ENCODE peak calls at places on chromosomes 6 and 20, in four cellular contexts. B is heart left ventricle, M is tibial artery, I is Peyer's patch. U is an unnamed sample.
A peak's percentile ranks its signal among the peaks of the same experiment; 100 is the strongest.

GRCh38 chr20:49505518-49505917 is 23.1 kb upstream of the KCNB1 start:
- DNase-seq in B (peak; percentile 51), M (no peak), I (no peak), U (no peak)

GRCh38 chr6:1029196-1029595 is 282.7 kb upstream of the FOXQ1 start:
- DNase-seq in B (no peak), M (no peak), I (no peak), U (no peak)

GRCh38 chr6:18391018-18391417 is 3.9 kb downstream of the RNF144B start:
- DNase-seq in B (no peak), M (no peak), I (no peak), U (no peak)

GRCh38 chr6:128275030-128275429 is 245.4 kb downstream of the PTPRK start:
- DNase-seq in B (no peak), M (no peak), I (no peak), U (no peak)

GRCh38 chr6:122709922-122710512 is 69.5 kb upstream of the FABP7 start:
- DNase-seq in B (no peak), M (no peak), I (no peak), U (no peak)

GRCh38 chr6:80744213-80744612 is 637.7 kb downstream of the BCKDHB start:
- DNase-seq in B (no peak), M (no peak), I (no peak), U (no peak)

GRCh38 chr6:17098538-17098937 is 3.3 kb upstream of the STMND1 start:
- DNase-seq in B (no peak), M (no peak), I (no peak), U (no peak)

GRCh38 chr6:5905431-5906339 is 101.0 kb downstream of the NRN1 start:
- DNase-seq in B (peak; percentile 87), M (peak; percentile 96), I (no peak), U (peak; percentile 59)

GRCh38 chr6:47741807-47742206 is 40.0 kb upstream of the OPN5 start:
- DNase-seq in B (peak; percentile 33), M (no peak), I (no peak), U (peak; percentile 40)

GRCh38 chr6:88266126-88266525 is 100.0 kb upstream of the CNR1 start:
- DNase-seq in B (no peak), M (no peak), I (no peak), U (no peak)

GRCh38 chr6:54737247-54737646 is 109.3 kb upstream of the FAM83B start:
- DNase-seq in B (no peak), M (no peak), I (no peak), U (no peak)

GRCh38 chr20:47676912-47677311 is 108.4 kb downstream of the SULF2 start:
- DNase-seq in B (no peak), M (no peak), I (no peak), U (no peak)

GRCh38 chr20:60999256-60999655 is 252.8 kb upstream of the CDH4 start:
- DNase-seq in B (no peak), M (no peak), I (no peak), U (no peak)

GRCh38 chr6:37289931-37290330 is 32.0 kb upstream of the TMEM217 start:
- DNase-seq in B (no peak), M (no peak), I (no peak), U (no peak)

GRCh38 chr20:62733250-62733842 is 24.7 kb downstream of the NTSR1 start:
- DNase-seq in B (no peak), M (no peak), I (no peak), U (peak; percentile 8)

GRCh38 chr6:132401120-132401940 is at the start of gene MOXD1:
- DNase-seq in B (peak; percentile 63), M (no peak), I (no peak), U (peak; percentile 55)

GRCh38 chr20:22966787-22967464 is 68.2 kb upstream of the SSTR4 start:
- DNase-seq in B (no peak), M (no peak), I (no peak), U (no peak)

GRCh38 chr6:97151611-97152010 is 131.4 kb downstream of the MMS22L start:
- DNase-seq in B (no peak), M (no peak), I (no peak), U (no peak)

GRCh38 chr6:31267504-31268371 is 4.2 kb downstream of the HLA-C start:
- DNase-seq in B (no peak), M (no peak), I (no peak), U (peak; percentile 56)

DNA sequence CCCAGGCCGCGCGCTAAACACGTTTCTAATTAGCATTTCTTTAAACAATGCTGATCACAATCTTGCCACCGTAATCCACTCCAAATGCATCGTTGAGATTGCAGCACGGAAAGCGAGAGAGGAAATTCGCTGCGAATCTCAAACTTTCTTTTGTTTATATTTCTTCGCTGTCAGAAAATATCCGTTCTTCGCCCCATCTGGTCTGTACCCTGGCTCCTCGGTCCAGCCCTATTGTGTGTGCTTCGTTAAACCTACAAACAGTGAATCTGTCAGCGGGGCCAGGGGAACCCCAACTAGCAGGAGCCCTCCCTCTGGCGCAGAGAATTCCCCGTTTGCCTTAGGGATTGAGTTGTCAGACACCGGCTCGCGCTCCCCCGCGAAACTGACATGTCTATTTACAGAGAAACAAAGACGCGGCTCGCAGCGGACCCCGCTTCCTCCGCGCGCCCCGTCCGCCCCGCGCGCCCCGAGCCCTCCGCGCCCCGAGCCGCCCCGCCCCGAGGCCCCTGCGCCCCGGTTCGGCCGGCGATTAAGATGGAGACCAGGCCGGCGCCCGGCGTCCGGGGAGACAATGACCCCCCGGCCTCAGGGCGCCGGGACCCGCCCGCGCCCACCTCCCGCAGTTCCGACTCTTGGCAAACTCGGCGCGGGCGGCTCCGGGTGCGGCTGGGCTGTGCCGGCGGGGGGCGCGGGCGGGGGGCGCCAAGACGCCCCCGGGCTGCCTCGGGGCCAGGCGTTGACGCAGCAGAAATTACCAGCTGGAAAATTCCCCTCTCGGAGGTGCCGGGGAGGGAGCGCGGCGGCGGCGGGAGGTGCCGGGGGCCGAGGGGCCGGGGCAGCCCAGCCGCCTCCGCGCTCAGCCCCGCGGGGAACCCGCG is 882 bp downstream of the ZBTB46 start:
- DNase-seq in B (no peak), M (no peak), I (no peak), U (no peak)
- H3K27ac ChIP-seq in B (peak overlapping the region; percentile 89), M (peak overlapping the region; percentile 1), I (peak overlapping the region; percentile 22), U (peak overlapping the region; percentile 62)

GRCh38 chr6:108156180-108156937 is 9.5 kb upstream of the NR2E1 start:
- DNase-seq in B (no peak), M (no peak), I (no peak), U (no peak)
- H3K4me1 ChIP-seq in B (peaks cover 6% of the 10 kb centered on the region), M (peaks cover 11% of the 10 kb centered on the region), I (peaks cover 12% of the 10 kb centered on the region), U (peaks cover 8% of the 10 kb centered on the region)

DNA sequence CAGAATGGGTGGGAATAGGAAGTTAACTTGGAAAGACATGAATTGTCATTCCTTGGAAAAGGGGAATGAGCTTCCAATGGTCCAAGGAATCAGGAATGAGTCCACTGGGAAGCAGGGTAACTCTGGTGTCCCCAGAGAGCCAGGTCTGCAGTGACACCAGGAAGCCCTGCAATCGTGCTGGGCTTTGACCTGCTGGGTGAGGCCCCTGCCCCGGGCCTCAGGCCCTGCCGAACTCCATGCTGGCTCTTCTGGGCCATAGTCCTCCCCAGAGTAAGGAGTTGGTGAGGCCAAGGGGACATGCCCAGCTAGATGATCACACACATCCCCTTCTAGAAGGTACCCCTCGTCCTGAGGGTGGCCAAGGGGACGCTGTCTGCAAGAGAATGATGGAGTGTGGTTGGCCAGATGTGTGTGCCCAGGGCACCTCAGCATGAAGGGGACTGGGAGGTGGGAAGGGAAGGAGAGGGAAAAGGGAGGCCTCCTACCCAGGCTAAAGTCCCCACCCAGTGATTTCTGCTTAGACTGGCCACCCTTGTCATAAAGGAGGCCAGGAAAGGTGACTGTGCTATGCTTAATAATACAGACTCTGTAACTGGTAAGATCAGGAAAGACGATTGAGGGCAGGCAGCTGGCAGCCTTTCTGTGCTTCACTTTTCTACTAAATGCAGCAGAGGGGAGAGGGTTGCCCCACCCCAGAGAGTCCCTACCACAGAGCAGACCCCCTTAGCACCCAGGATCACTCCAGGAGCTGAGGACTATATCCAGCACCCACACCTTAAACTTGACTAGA is 119.3 kb downstream of the SNX5 start:
- DNase-seq in B (no peak), M (no peak), I (no peak), U (no peak)
- H3K27ac ChIP-seq in B (peak overlapping the region; percentile 29), M (peak overlapping the region; percentile 56), I (peak overlapping the region; percentile 18), U (peak overlapping the region; percentile 56)

GRCh38 chr20:38148328-38149102 is 16.6 kb downstream of the TGM2 start:
- DNase-seq in B (peak; percentile 13), M (no peak), I (no peak), U (no peak)
- H3K4me1 ChIP-seq in B (peaks cover 38% of the 10 kb centered on the region), M (peaks cover 69% of the 10 kb centered on the region), I (peaks cover 11% of the 10 kb centered on the region), U (peaks cover 36% of the 10 kb centered on the region)

GRCh38 chr6:149964243-149965190 is 774 bp downstream of the ULBP1 start:
- DNase-seq in B (no peak), M (no peak), I (no peak), U (no peak)

GRCh38 chr6:149963212-149963461 is 606 bp upstream of the ULBP1 start:
- DNase-seq in B (no peak), M (no peak), I (no peak), U (no peak)

GRCh38 chr6:149962461-149963211 is 1.1 kb upstream of the ULBP1 start:
- DNase-seq in B (no peak), M (no peak), I (no peak), U (no peak)

GRCh38 chr6:149965191-149966020 is 1.7 kb downstream of the ULBP1 start:
- DNase-seq in B (no peak), M (no peak), I (no peak), U (peak; percentile 17)

DNA sequence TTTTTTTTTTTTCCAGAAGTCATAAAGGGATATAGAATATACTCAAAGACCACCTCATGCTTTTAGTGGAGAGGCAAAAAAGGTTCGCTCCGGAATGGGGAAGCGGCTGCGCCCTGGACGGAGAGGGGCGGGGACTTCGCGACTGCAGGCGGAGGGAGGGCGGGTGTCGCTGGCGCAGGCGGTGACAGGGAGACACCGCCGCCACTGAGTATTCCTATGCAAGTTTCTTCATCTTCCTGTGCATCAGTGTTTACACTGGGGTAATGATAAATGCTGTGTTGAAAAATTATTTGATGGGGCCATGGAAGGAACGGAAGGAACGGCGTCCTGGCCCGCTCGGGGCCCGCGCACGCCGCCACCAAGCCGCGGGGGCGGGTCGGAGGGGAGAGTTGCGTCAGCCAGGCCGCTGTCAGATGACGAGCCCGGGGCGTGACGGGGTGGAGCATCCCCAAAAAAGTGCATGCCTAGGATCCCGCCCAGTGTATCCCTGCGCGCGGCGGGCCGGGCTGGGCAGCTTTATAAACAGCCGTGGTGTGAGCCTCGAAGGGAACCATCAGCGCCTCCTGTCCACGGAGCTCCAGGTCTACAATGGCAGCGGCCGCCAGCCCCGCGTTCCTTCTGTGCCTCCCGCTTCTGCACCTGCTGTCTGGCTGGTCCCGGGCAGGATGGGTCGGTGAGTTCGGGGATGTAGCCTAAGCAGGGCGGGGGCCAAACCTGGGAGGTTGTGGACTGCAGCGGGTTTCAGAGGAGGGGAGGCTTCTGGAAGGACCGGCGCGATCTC is at the start of gene ULBP1:
- DNase-seq in B (peak; percentile 91), M (peak; percentile 91), I (peak; percentile 66), U (peak; percentile 78)
- H3K27ac ChIP-seq in B (peak within 1 kb of the TSS; percentile 35), M (no peak within 1 kb of the TSS), I (no peak within 1 kb of the TSS), U (no peak within 1 kb of the TSS)

DNA sequence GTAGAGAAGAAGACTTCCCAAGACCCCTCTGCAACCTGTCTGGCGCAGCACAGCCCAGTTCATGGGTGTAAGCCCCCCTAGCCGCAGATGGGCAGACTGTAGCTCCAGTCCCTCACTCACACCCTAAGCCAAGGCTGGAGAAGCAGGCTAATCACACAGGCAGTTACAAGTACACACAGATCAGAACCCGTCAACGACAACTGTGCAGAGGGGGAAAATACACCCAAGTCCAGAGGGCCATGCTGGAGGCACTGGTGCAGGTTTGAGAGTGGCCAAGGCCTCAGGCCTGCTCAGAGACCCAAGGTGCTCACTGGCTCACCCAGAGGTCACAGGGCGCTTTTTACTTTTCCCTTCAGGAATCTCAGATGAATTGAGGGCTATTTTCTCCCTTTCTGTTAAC is 106.1 kb downstream of the NOL4L start:
- DNase-seq in B (no peak), M (no peak), I (no peak), U (no peak)
- H3K4me1 ChIP-seq in B (peaks cover 36% of the 10 kb centered on the region), M (peaks cover 24% of the 10 kb centered on the region), I (peaks cover 7% of the 10 kb centered on the region), U (peaks cover 63% of the 10 kb centered on the region)

GRCh38 chr20:32354592-32355416 is 3.3 kb upstream of the ASXL1 start:
- DNase-seq in B (no peak), M (no peak), I (no peak), U (no peak)
- H3K27ac ChIP-seq in B (no peak overlapping the region), M (no peak overlapping the region), I (no peak overlapping the region), U (peak overlapping the region; percentile 27)

GRCh38 chr20:11452326-11452725 is 465.4 kb upstream of the BTBD3 start:
- DNase-seq in B (no peak), M (no peak), I (no peak), U (no peak)
- H3K4me1 ChIP-seq in B (no peaks in the 10 kb centered on the region), M (no peaks in the 10 kb centered on the region), I (no peaks in the 10 kb centered on the region), U (no peaks in the 10 kb centered on the region)

U was measured in transverse colon.